ENCODE peak calls at places on chromosome 18, in nine cellular contexts. S is kidney epithelial cell, B is H4, D is KG1, P is T-helper 2 cell, U is germinal center, X is T47D, K is ovary, Y is T-cell. J is an unnamed sample.

GRCh38 chr18:35481960-35482366 is 15.8 kb downstream of the INO80C start:
- DNase-seq in P (no peak), D (no peak), U (no peak), B (no peak), X (no peak), Y (no peak), K (no peak), S (no peak), J (no peak)

GRCh38 chr18:52254367-52254766 is 85.6 kb upstream of the DCC start:
- DNase-seq in B (no peak), X (no peak), P (no peak), Y (no peak), S (no peak), U (no peak), K (no peak), D (no peak), J (no peak)

GRCh38 chr18:6624729-6625308 is 104.7 kb upstream of the ARHGAP28 start:
- DNase-seq in Y (no peak), D (no peak), K (no peak), B (no peak), S (no peak), P (no peak), U (no peak), X (no peak), J (no peak)

GRCh38 chr18:8662574-8663255 is 42.6 kb upstream of the MTCL1 start:
- DNase-seq in P (no peak), K (no peak), S (no peak), D (no peak), U (no peak), X (no peak), Y (no peak), B (no peak), J (no peak)

GRCh38 chr18:10912790-10913560 is 236.4 kb downstream of the PIEZO2 start:
- DNase-seq in K (peak), Y (no peak), D (no peak), P (no peak), S (peak), U (no peak), X (no peak), B (peak), J (no peak)

GRCh38 chr18:2513616-2514015 is 57.7 kb downstream of the METTL4 start:
- DNase-seq in X (no peak), B (peak), D (no peak), P (no peak), U (no peak), K (no peak), Y (no peak), S (no peak), J (no peak)

GRCh38 chr18:23106575-23106974 is 28.7 kb upstream of the CABLES1 start:
- DNase-seq in K (no peak), B (peak), S (peak), D (no peak), P (no peak), U (no peak), X (peak), Y (no peak), J (peak)

GRCh38 chr18:58605027-58606020 is 23.6 kb downstream of the ALPK2 start:
- DNase-seq in K (no peak), U (no peak), P (no peak), Y (peak), B (no peak), S (peak), X (no peak), D (no peak), J (peak)

GRCh38 chr18:8559612-8560011 is 49.6 kb upstream of the RAB12 start:
- DNase-seq in B (no peak), K (no peak), P (no peak), X (no peak), D (no peak), U (no peak), Y (no peak), S (no peak), J (no peak)

GRCh38 chr18:35267161-35267651 is 22.8 kb downstream of the ZSCAN30 start:
- DNase-seq in X (no peak), P (peak), U (peak), S (no peak), B (no peak), Y (peak), D (no peak), K (peak), J (no peak)

GRCh38 chr18:34031810-34032209 is 192.9 kb downstream of the NOL4 start:
- DNase-seq in X (no peak), Y (no peak), P (no peak), D (no peak), K (no peak), U (no peak), B (peak), S (no peak), J (no peak)

GRCh38 chr18:7174359-7175107 is 56.4 kb upstream of the LRRC30 start:
- DNase-seq in Y (no peak), S (no peak), P (no peak), K (no peak), U (no peak), D (no peak), X (peak), B (peak), J (no peak)

J was measured in AG08396.